ENCODE peak calls at places on chromosomes 13 and 19, in seven cellular contexts. One of them, this sample, is unnamed.

GRCh38 chr13:53217221-53217620 is 188.6 kb downstream of the OLFM4 start:
- DNase-seq in kidney epithelial cell: no peak
- DNase-seq in ovary: no peak
- DNase-seq in colonic mucosa: no peak
- DNase-seq in WERI-Rb-1: no peak
- DNase-seq in CD8-positive, alpha-beta T cell: no peak
- DNase-seq in GM20000: no peak
- DNase-seq in this sample: no peak

GRCh38 chr13:28714651-28715050 is 4.1 kb downstream of the SLC46A3 start:
- DNase-seq in kidney epithelial cell: no peak
- DNase-seq in ovary: no peak
- DNase-seq in colonic mucosa: no peak
- DNase-seq in WERI-Rb-1: no peak
- DNase-seq in CD8-positive, alpha-beta T cell: no peak
- DNase-seq in GM20000: no peak
- DNase-seq in this sample: no peak

GRCh38 chr13:29702912-29703351 is 107.4 kb upstream of the SLC7A1 start:
- DNase-seq in kidney epithelial cell: no peak
- DNase-seq in ovary: no peak
- DNase-seq in colonic mucosa: no peak
- DNase-seq in WERI-Rb-1: no peak
- DNase-seq in CD8-positive, alpha-beta T cell: no peak
- DNase-seq in GM20000: no peak
- DNase-seq in this sample: peak

GRCh38 chr13:28534210-28534609 is 39.3 kb upstream of the FLT1 start:
- DNase-seq in kidney epithelial cell: no peak
- DNase-seq in ovary: no peak
- DNase-seq in colonic mucosa: no peak
- DNase-seq in WERI-Rb-1: no peak
- DNase-seq in CD8-positive, alpha-beta T cell: no peak
- DNase-seq in GM20000: no peak
- DNase-seq in this sample: no peak

GRCh38 chr19:3055741-3056453 is 6.4 kb downstream of the TLE5 start:
- DNase-seq in kidney epithelial cell: no peak
- DNase-seq in ovary: peak
- DNase-seq in colonic mucosa: peak
- DNase-seq in WERI-Rb-1: peak
- DNase-seq in CD8-positive, alpha-beta T cell: no peak
- DNase-seq in GM20000: no peak
- DNase-seq in this sample: no peak

GRCh38 chr13:87128006-87128405 is 543.2 kb upstream of the SLITRK5 start:
- DNase-seq in kidney epithelial cell: no peak
- DNase-seq in ovary: no peak
- DNase-seq in colonic mucosa: no peak
- DNase-seq in WERI-Rb-1: no peak
- DNase-seq in CD8-positive, alpha-beta T cell: no peak
- DNase-seq in GM20000: no peak
- DNase-seq in this sample: no peak

GRCh38 chr13:61695147-61695546 is 279.5 kb upstream of the PCDH20 start:
- DNase-seq in kidney epithelial cell: peak
- DNase-seq in ovary: no peak
- DNase-seq in colonic mucosa: no peak
- DNase-seq in WERI-Rb-1: no peak
- DNase-seq in CD8-positive, alpha-beta T cell: no peak
- DNase-seq in GM20000: no peak
- DNase-seq in this sample: no peak

GRCh38 chr13:96958286-96958891 is 35.9 kb downstream of the OXGR1 start:
- DNase-seq in kidney epithelial cell: peak
- DNase-seq in ovary: no peak
- DNase-seq in colonic mucosa: no peak
- DNase-seq in WERI-Rb-1: no peak
- DNase-seq in CD8-positive, alpha-beta T cell: no peak
- DNase-seq in GM20000: peak
- DNase-seq in this sample: peak

GRCh38 chr13:111280666-111281577 is 39.5 kb upstream of the TEX29 start:
- DNase-seq in kidney epithelial cell: no peak
- DNase-seq in ovary: no peak
- DNase-seq in colonic mucosa: no peak
- DNase-seq in WERI-Rb-1: no peak
- DNase-seq in CD8-positive, alpha-beta T cell: no peak
- DNase-seq in GM20000: no peak
- DNase-seq in this sample: peak

GRCh38 chr13:101190976-101191375 is 225.3 kb downstream of the NALCN start:
- DNase-seq in kidney epithelial cell: no peak
- DNase-seq in ovary: no peak
- DNase-seq in colonic mucosa: no peak
- DNase-seq in WERI-Rb-1: no peak
- DNase-seq in CD8-positive, alpha-beta T cell: no peak
- DNase-seq in GM20000: no peak
- DNase-seq in this sample: no peak

GRCh38 chr13:70723732-70724131 is 615.5 kb upstream of the KLHL1 start:
- DNase-seq in kidney epithelial cell: no peak
- DNase-seq in ovary: no peak
- DNase-seq in colonic mucosa: no peak
- DNase-seq in WERI-Rb-1: no peak
- DNase-seq in CD8-positive, alpha-beta T cell: no peak
- DNase-seq in GM20000: no peak
- DNase-seq in this sample: no peak
- TF ChIP-seq CTCF in kidney epithelial cell: no peak
- TF ChIP-seq CTCF in ovary: no peak
- TF ChIP-seq CTCF in colonic mucosa: no peak
- TF ChIP-seq CTCF in WERI-Rb-1: peak
- TF ChIP-seq CTCF in CD8-positive, alpha-beta T cell: no peak
- TF ChIP-seq CTCF in GM20000: no peak
- TF ChIP-seq CTCF in this sample: no peak

GRCh38 chr19:43555185-43555770 is 20.0 kb downstream of the XRCC1 start:
- DNase-seq in kidney epithelial cell: peak
- DNase-seq in ovary: peak
- DNase-seq in colonic mucosa: peak
- DNase-seq in WERI-Rb-1: peak
- DNase-seq in CD8-positive, alpha-beta T cell: peak
- DNase-seq in GM20000: peak
- DNase-seq in this sample: peak
- TF ChIP-seq CTCF in kidney epithelial cell: peak
- TF ChIP-seq CTCF in ovary: no peak
- TF ChIP-seq CTCF in colonic mucosa: peak
- TF ChIP-seq CTCF in WERI-Rb-1: peak
- TF ChIP-seq CTCF in CD8-positive, alpha-beta T cell: peak
- TF ChIP-seq CTCF in GM20000: peak
- TF ChIP-seq CTCF in this sample: peak

DNA sequence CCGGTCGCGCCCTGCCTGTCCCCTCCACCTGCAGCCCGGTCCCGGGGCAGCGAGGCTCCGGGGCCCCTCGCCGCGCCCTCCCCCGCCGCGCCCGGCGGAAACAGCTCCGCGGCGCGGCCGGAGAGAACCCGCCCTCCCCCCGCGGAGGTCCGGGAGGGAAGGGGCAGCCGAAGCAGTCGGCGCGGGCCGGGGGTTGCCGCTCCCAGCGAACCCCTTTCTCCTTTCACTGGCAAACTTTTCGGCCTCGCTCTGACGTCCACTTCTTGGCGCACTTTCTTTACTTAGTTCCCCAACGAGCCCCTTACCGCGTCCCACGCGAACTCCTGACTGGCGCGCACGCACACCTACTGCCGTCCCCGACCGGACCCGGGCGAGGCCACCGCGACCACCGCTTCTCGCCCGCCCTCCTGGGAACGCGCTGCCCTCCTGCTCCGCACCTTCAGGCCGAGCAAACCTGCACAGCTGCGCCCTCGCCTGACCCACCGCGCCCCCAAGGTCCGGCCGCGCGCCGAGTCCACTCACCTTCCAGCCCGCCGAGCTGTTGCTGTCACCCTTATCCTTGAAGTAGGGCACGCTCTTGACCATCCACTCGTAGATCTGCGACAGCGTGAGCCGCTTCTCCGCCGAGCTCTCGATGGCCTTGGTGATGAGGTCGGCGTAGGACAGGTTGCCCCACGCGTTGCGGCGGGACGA is 1.2 kb downstream of the FOXO1 start:
- DNase-seq in kidney epithelial cell: no peak
- DNase-seq in ovary: peak
- DNase-seq in colonic mucosa: peak
- DNase-seq in WERI-Rb-1: peak
- DNase-seq in CD8-positive, alpha-beta T cell: peak
- DNase-seq in GM20000: peak
- DNase-seq in this sample: no peak
- TF ChIP-seq CTCF in kidney epithelial cell: no peak
- TF ChIP-seq CTCF in ovary: no peak
- TF ChIP-seq CTCF in colonic mucosa: no peak
- TF ChIP-seq CTCF in WERI-Rb-1: no peak
- TF ChIP-seq CTCF in CD8-positive, alpha-beta T cell: no peak
- TF ChIP-seq CTCF in GM20000: peak
- TF ChIP-seq CTCF in this sample: no peak

DNA sequence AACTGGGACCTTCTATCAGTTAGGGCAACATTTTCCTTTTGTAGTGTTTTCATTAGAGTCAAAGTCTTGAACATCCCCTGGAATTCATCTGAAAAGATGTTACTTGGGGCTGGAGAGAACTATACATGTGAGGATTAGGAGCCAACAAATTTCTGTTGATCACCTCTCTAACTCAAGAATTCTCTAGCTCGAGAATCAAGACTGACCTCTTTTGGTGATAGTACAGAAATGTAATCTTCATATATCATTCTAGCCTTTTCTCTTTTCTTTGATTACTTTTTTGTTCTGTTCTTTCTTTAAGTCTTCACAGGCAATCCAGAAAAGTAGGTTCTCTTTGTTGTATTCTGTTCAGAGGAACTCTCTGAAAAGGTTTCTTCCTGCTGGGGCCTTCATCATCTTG is 26.4 kb downstream of the ELF1 start:
- DNase-seq in kidney epithelial cell: no peak
- DNase-seq in ovary: no peak
- DNase-seq in colonic mucosa: no peak
- DNase-seq in WERI-Rb-1: no peak
- DNase-seq in CD8-positive, alpha-beta T cell: no peak
- DNase-seq in GM20000: no peak
- DNase-seq in this sample: no peak
- TF ChIP-seq CTCF in kidney epithelial cell: no peak
- TF ChIP-seq CTCF in ovary: no peak
- TF ChIP-seq CTCF in colonic mucosa: no peak
- TF ChIP-seq CTCF in WERI-Rb-1: no peak
- TF ChIP-seq CTCF in CD8-positive, alpha-beta T cell: peak
- TF ChIP-seq CTCF in GM20000: no peak
- TF ChIP-seq CTCF in this sample: no peak

DNA sequence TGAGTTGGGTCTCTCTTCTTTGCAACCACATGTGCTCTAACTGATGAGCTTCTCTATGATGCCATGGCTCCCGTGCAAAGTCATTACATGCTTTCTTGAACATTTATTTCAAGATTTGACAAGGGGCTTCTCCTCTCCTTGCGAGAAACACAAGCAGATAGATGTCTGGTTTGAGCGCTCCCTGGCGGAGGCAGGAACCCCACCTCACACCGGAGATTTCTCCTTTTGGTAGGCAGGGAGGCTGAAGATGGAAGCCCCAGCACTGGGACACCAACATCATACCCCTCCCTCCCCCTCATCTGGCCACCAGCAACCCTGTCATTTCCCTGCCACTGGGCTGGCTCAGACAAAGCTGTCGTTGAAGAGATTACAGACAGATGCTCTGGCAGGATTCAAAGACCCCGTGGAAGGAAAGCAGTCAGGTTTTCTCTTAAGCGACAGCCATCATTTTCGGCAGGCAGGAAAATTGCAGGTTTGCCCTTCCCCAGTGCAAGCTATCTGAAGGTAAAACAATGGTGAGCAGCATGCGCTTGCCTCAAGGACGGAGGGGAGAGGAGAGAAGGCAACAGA is 344.0 kb upstream of the TSHZ3 start:
- DNase-seq in kidney epithelial cell: no peak
- DNase-seq in ovary: no peak
- DNase-seq in colonic mucosa: no peak
- DNase-seq in WERI-Rb-1: peak
- DNase-seq in CD8-positive, alpha-beta T cell: no peak
- DNase-seq in GM20000: no peak
- DNase-seq in this sample: no peak
- TF ChIP-seq CTCF in kidney epithelial cell: no peak
- TF ChIP-seq CTCF in ovary: no peak
- TF ChIP-seq CTCF in colonic mucosa: no peak
- TF ChIP-seq CTCF in WERI-Rb-1: no peak
- TF ChIP-seq CTCF in CD8-positive, alpha-beta T cell: no peak
- TF ChIP-seq CTCF in GM20000: no peak
- TF ChIP-seq CTCF in this sample: no peak

GRCh38 chr13:93637852-93638251 is 411.2 kb downstream of the GPC6 start:
- DNase-seq in kidney epithelial cell: no peak
- DNase-seq in ovary: no peak
- DNase-seq in colonic mucosa: no peak
- DNase-seq in WERI-Rb-1: no peak
- DNase-seq in CD8-positive, alpha-beta T cell: no peak
- DNase-seq in GM20000: no peak
- DNase-seq in this sample: no peak
- TF ChIP-seq CTCF in kidney epithelial cell: no peak
- TF ChIP-seq CTCF in ovary: no peak
- TF ChIP-seq CTCF in colonic mucosa: no peak
- TF ChIP-seq CTCF in WERI-Rb-1: no peak
- TF ChIP-seq CTCF in CD8-positive, alpha-beta T cell: no peak
- TF ChIP-seq CTCF in GM20000: no peak
- TF ChIP-seq CTCF in this sample: no peak

GRCh38 chr19:45852145-45852750 is 10.7 kb downstream of the SYMPK start:
- DNase-seq in kidney epithelial cell: no peak
- DNase-seq in ovary: no peak
- DNase-seq in colonic mucosa: no peak
- DNase-seq in WERI-Rb-1: no peak
- DNase-seq in CD8-positive, alpha-beta T cell: no peak
- DNase-seq in GM20000: no peak
- DNase-seq in this sample: peak

GRCh38 chr19:45852941-45853340 is 10.0 kb downstream of the SYMPK start:
- DNase-seq in kidney epithelial cell: no peak
- DNase-seq in ovary: no peak
- DNase-seq in colonic mucosa: no peak
- DNase-seq in WERI-Rb-1: no peak
- DNase-seq in CD8-positive, alpha-beta T cell: no peak
- DNase-seq in GM20000: no peak
- DNase-seq in this sample: no peak

GRCh38 chr19:45854167-45854778 is 8.7 kb downstream of the SYMPK start:
- DNase-seq in kidney epithelial cell: no peak
- DNase-seq in ovary: no peak
- DNase-seq in colonic mucosa: no peak
- DNase-seq in WERI-Rb-1: no peak
- DNase-seq in CD8-positive, alpha-beta T cell: no peak
- DNase-seq in GM20000: no peak
- DNase-seq in this sample: no peak

GRCh38 chr19:45847661-45848060 is 15.3 kb downstream of the SYMPK start:
- DNase-seq in kidney epithelial cell: no peak
- DNase-seq in ovary: no peak
- DNase-seq in colonic mucosa: no peak
- DNase-seq in WERI-Rb-1: no peak
- DNase-seq in CD8-positive, alpha-beta T cell: no peak
- DNase-seq in GM20000: no peak
- DNase-seq in this sample: no peak

GRCh38 chr19:45848922-45849321 is 14.0 kb downstream of the SYMPK start:
- DNase-seq in kidney epithelial cell: no peak
- DNase-seq in ovary: no peak
- DNase-seq in colonic mucosa: no peak
- DNase-seq in WERI-Rb-1: no peak
- DNase-seq in CD8-positive, alpha-beta T cell: no peak
- DNase-seq in GM20000: no peak
- DNase-seq in this sample: no peak
- TF ChIP-seq CTCF in kidney epithelial cell: peak
- TF ChIP-seq CTCF in ovary: no peak
- TF ChIP-seq CTCF in colonic mucosa: no peak
- TF ChIP-seq CTCF in WERI-Rb-1: no peak
- TF ChIP-seq CTCF in CD8-positive, alpha-beta T cell: no peak
- TF ChIP-seq CTCF in GM20000: no peak
- TF ChIP-seq CTCF in this sample: peak

GRCh38 chr13:93172109-93172508 is 54.5 kb upstream of the GPC6 start:
- DNase-seq in kidney epithelial cell: no peak
- DNase-seq in ovary: no peak
- DNase-seq in colonic mucosa: no peak
- DNase-seq in WERI-Rb-1: peak
- DNase-seq in CD8-positive, alpha-beta T cell: no peak
- DNase-seq in GM20000: no peak
- DNase-seq in this sample: no peak
- TF ChIP-seq CTCF in kidney epithelial cell: peak
- TF ChIP-seq CTCF in ovary: no peak
- TF ChIP-seq CTCF in colonic mucosa: no peak
- TF ChIP-seq CTCF in WERI-Rb-1: peak
- TF ChIP-seq CTCF in CD8-positive, alpha-beta T cell: no peak
- TF ChIP-seq CTCF in GM20000: no peak
- TF ChIP-seq CTCF in this sample: peak